ENCODE peak calls at places on chromosome 13, in nine cellular contexts. R is AG04449, J is WTC11, N is cardiac fibroblast, K is hepatocyte, X is progenitor cell of endocrine pancreas, Y is AG09309, U is GM20000, D is tibial nerve. F is an unnamed sample.
A peak's percentile ranks its signal among the peaks of the same experiment; 100 is the strongest.

GRCh38 chr13:52837850-52838249 is 10.6 kb downstream of the PCDH8 start:
- DNase-seq in R (no peak), J (no peak), N (no peak), K (no peak), X (no peak), Y (no peak), U (no peak), D (no peak), F (peak; percentile 44)

GRCh38 chr13:52371736-52372247 is 34.2 kb downstream of the THSD1 start:
- DNase-seq in R (no peak), J (no peak), N (peak; percentile 46), K (no peak), X (no peak), Y (no peak), U (no peak), D (no peak), F (no peak)

GRCh38 chr13:110416131-110416584 is 109.1 kb downstream of the COL4A2 start:
- DNase-seq in R (no peak), J (no peak), N (peak; percentile 65), K (no peak), X (no peak), Y (no peak), U (no peak), D (no peak), F (no peak)

GRCh38 chr13:43648733-43649132 is 138.0 kb downstream of the ENOX1 start:
- DNase-seq in R (no peak), J (no peak), N (no peak), K (no peak), X (no peak), Y (no peak), U (no peak), D (no peak), F (no peak)

GRCh38 chr13:46492946-46493345 is 60.0 kb upstream of the LRCH1 start:
- DNase-seq in R (no peak), J (no peak), N (peak; percentile 73), K (peak; percentile 70), X (no peak), Y (no peak), U (peak; percentile 45), D (no peak), F (peak; percentile 32)

GRCh38 chr13:50081106-50081898 is 66.1 kb downstream of the KCNRG start:
- DNase-seq in R (no peak), J (peak; percentile 66), N (no peak), K (peak; percentile 71), X (peak; percentile 48), Y (no peak), U (peak; percentile 25), D (no peak), F (peak; percentile 20)

GRCh38 chr13:106619688-106620555 is 52.0 kb upstream of the ARGLU1 start:
- DNase-seq in R (peak; percentile 16), J (peak; percentile 24), N (peak; percentile 77), K (peak; percentile 84), X (no peak), Y (peak; percentile 28), U (peak; percentile 62), D (no peak), F (peak; percentile 49)

GRCh38 chr13:35160921-35161320 is 218.9 kb downstream of the NBEA start:
- DNase-seq in R (no peak), J (no peak), N (no peak), K (no peak), X (no peak), Y (no peak), U (no peak), D (no peak), F (no peak)

GRCh38 chr13:62320731-62321130 is 905.1 kb upstream of the PCDH20 start:
- DNase-seq in R (no peak), J (no peak), N (no peak), K (no peak), X (no peak), Y (no peak), U (no peak), D (no peak), F (no peak)

GRCh38 chr13:62321139-62321538 is 905.5 kb upstream of the PCDH20 start:
- DNase-seq in R (no peak), J (no peak), N (no peak), K (no peak), X (no peak), Y (no peak), U (no peak), D (no peak), F (no peak)

GRCh38 chr13:62321895-62322294 is 906.2 kb upstream of the PCDH20 start:
- DNase-seq in R (no peak), J (no peak), N (no peak), K (no peak), X (no peak), Y (no peak), U (no peak), D (no peak), F (no peak)

GRCh38 chr13:62324842-62325241 is 909.2 kb upstream of the PCDH20 start:
- DNase-seq in R (no peak), J (no peak), N (no peak), K (no peak), X (no peak), Y (no peak), U (no peak), D (no peak), F (no peak)

GRCh38 chr13:62320129-62320724 is 904.6 kb upstream of the PCDH20 start:
- DNase-seq in R (no peak), J (no peak), N (peak; percentile 58), K (peak; percentile 48), X (no peak), Y (no peak), U (peak; percentile 20), D (no peak), F (peak; percentile 26)
- TF ChIP-seq CTCF in R (no peak), J (peak; percentile 25), N (peak; percentile 32), K (peak; percentile 83), X (peak; percentile 88), Y (no peak), U (peak; percentile 32), D (peak; percentile 36), F (peak; percentile 44)

GRCh38 chr13:27621366-27622101 is at the start of gene POLR1D:
- DNase-seq in R (no peak), J (peak; percentile 84), N (peak; percentile 71), K (peak; percentile 96), X (peak; percentile 83), Y (no peak), U (peak; percentile 95), D (peak; percentile 43), F (peak; percentile 93)

GRCh38 chr13:27620377-27621115 is at the start of gene LNX2:
- DNase-seq in R (peak; percentile 65), J (peak; percentile 98), N (peak; percentile 96), K (peak; percentile 99), X (peak; percentile 98), Y (peak; percentile 77), U (peak; percentile 99), D (peak; percentile 98), F (peak; percentile 99)

GRCh38 chr13:27619711-27620376 is 485 bp downstream of the LNX2 start:
- DNase-seq in R (no peak), J (no peak), N (peak; percentile 33), K (no peak), X (no peak), Y (no peak), U (no peak), D (peak; percentile 15), F (peak; percentile 68)

GRCh38 chr13:27622102-27622820 is 569 bp downstream of the POLR1D start:
- DNase-seq in R (no peak), J (no peak), N (peak; percentile 45), K (peak; percentile 51), X (no peak), Y (no peak), U (no peak), D (no peak), F (peak; percentile 15)

GRCh38 chr13:27621116-27621365 is 651 bp upstream of the POLR1D start:
- DNase-seq in R (no peak), J (no peak), N (no peak), K (no peak), X (no peak), Y (no peak), U (no peak), D (no peak), F (no peak)
- TF ChIP-seq CTCF in R (no peak), J (no peak), N (no peak), K (no peak), X (no peak), Y (no peak), U (no peak), D (no peak), F (no peak)

GRCh38 chr13:39682310-39682709 is 26.8 kb downstream of the COG6 start:
- DNase-seq in R (no peak), J (no peak), N (no peak), K (no peak), X (no peak), Y (no peak), U (no peak), D (no peak), F (no peak)

GRCh38 chr13:39682788-39683187 is 27.3 kb downstream of the COG6 start:
- DNase-seq in R (no peak), J (no peak), N (no peak), K (no peak), X (no peak), Y (no peak), U (peak; percentile 13), D (no peak), F (peak; percentile 18)

GRCh38 chr13:39688278-39688677 is 32.8 kb downstream of the COG6 start:
- DNase-seq in R (no peak), J (no peak), N (no peak), K (no peak), X (no peak), Y (no peak), U (no peak), D (no peak), F (no peak)

GRCh38 chr13:39685652-39686051 is 30.2 kb downstream of the COG6 start:
- DNase-seq in R (no peak), J (no peak), N (no peak), K (no peak), X (no peak), Y (no peak), U (no peak), D (no peak), F (no peak)

DNA sequence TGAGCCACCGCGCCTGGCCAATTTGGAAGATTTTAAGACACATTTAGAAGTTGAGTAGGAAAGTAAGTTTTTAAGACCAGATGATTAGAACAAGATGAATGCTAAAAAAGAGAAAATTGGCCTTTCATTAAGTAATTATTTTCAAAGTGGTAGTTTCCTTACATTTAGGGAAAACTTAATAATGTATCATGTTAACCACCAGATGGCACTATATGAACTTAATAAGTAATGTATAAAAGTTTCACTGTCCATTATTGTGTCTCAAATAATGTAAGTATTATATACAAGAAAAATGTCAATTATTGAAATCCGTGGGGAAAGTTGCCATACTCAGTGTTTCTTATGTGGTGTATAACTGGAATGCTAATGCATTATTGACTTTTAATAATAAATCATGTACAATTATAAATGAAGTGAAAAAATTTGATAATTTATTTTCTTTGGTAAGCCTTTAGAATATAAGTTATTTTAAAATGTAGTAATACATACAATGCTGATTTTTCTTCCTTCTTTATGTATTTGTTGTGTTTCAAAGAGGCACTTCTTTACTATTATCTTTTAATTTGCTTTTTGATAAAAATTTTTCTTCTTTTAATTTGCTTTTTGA is 29.2 kb downstream of the COG6 start:
- DNase-seq in R (peak; percentile 7), J (no peak), N (peak; percentile 70), K (peak; percentile 69), X (no peak), Y (no peak), U (peak; percentile 12), D (no peak), F (peak; percentile 12)
- TF ChIP-seq CTCF in R (peak; percentile 4), J (no peak), N (no peak), K (peak; percentile 53), X (peak; percentile 55), Y (peak; percentile 5), U (no peak), D (peak; percentile 66), F (peak; percentile 48)

DNA sequence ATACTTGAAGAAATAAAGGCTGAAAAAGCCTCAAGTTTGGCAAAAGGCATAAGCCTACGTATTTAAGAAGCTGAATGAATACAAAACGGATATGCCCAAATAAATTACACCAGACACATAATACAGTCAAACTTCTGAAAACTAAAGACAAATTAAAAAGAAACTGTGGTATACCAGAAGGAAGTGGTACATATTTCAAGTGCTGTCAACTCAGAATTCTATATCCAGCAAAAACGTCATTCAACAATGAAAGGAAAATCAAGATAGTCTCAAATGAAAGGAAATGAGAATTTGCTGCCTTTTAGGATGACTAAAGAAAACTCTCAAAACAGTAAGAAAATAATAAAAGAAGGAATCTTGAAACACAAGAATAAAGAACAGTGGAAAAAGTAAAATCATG is 69.5 kb downstream of the POLR1D start:
- DNase-seq in R (no peak), J (no peak), N (no peak), K (no peak), X (no peak), Y (no peak), U (no peak), D (no peak), F (no peak)
- TF ChIP-seq CTCF in R (no peak), J (no peak), N (no peak), K (no peak), X (no peak), Y (no peak), U (no peak), D (no peak), F (no peak)